ENCODE peak calls at places on chromosomes 1 and 21, in eight cellular contexts. One of them, this sample, is unnamed.

GRCh38 chr21:29928537-29928936 is 11.3 kb downstream of the GRIK1 start:
- DNase-seq in HL-60: no peak
- DNase-seq in DND-41: no peak
- DNase-seq in thoracic aorta: no peak
- DNase-seq in lower leg skin: no peak
- DNase-seq in fibroblast of the aortic adventitia: no peak
- DNase-seq in heart left ventricle: no peak
- DNase-seq in NB4: no peak
- DNase-seq in this sample: no peak

GRCh38 chr1:23167353-23168078 is 1.1 kb downstream of the LUZP1 start:
- DNase-seq in DND-41: peak; percentile 61
- DNase-seq in thoracic aorta: no peak
- DNase-seq in fibroblast of the aortic adventitia: peak; percentile 51
- DNase-seq in lower leg skin: no peak
- DNase-seq in HL-60: peak; percentile 59
- DNase-seq in heart left ventricle: peak; percentile 46
- DNase-seq in NB4: peak; percentile 75
- DNase-seq in this sample: peak; percentile 28

GRCh38 chr1:4973341-4973740 is 318.9 kb downstream of the AJAP1 start:
- DNase-seq in NB4: no peak
- DNase-seq in lower leg skin: peak; percentile 32
- DNase-seq in DND-41: no peak
- DNase-seq in heart left ventricle: no peak
- DNase-seq in fibroblast of the aortic adventitia: no peak
- DNase-seq in HL-60: no peak
- DNase-seq in thoracic aorta: no peak
- DNase-seq in this sample: no peak

GRCh38 chr1:97883823-97884222 is 37.0 kb downstream of the DPYD start:
- DNase-seq in thoracic aorta: no peak
- DNase-seq in fibroblast of the aortic adventitia: no peak
- DNase-seq in NB4: no peak
- DNase-seq in lower leg skin: no peak
- DNase-seq in heart left ventricle: no peak
- DNase-seq in HL-60: no peak
- DNase-seq in DND-41: no peak
- DNase-seq in this sample: no peak

GRCh38 chr1:94757931-94758330 is 62.2 kb upstream of the SLC44A3 start:
- DNase-seq in lower leg skin: no peak
- DNase-seq in heart left ventricle: peak; percentile 68
- DNase-seq in thoracic aorta: no peak
- DNase-seq in NB4: no peak
- DNase-seq in fibroblast of the aortic adventitia: peak; percentile 57
- DNase-seq in DND-41: no peak
- DNase-seq in HL-60: no peak
- DNase-seq in this sample: no peak

GRCh38 chr1:56696663-56697062 is 51.5 kb downstream of the PRKAA2 start:
- DNase-seq in thoracic aorta: no peak
- DNase-seq in lower leg skin: no peak
- DNase-seq in DND-41: no peak
- DNase-seq in NB4: no peak
- DNase-seq in heart left ventricle: no peak
- DNase-seq in fibroblast of the aortic adventitia: no peak
- DNase-seq in HL-60: no peak
- DNase-seq in this sample: no peak

GRCh38 chr1:87028576-87028975 is 114.1 kb downstream of the HS2ST1 start:
- DNase-seq in thoracic aorta: no peak
- DNase-seq in DND-41: no peak
- DNase-seq in HL-60: no peak
- DNase-seq in heart left ventricle: no peak
- DNase-seq in NB4: no peak
- DNase-seq in lower leg skin: no peak
- DNase-seq in fibroblast of the aortic adventitia: no peak
- DNase-seq in this sample: no peak

GRCh38 chr1:1038694-1039093 is 18.8 kb downstream of the AGRN start:
- DNase-seq in fibroblast of the aortic adventitia: no peak
- DNase-seq in DND-41: no peak
- DNase-seq in heart left ventricle: no peak
- DNase-seq in lower leg skin: no peak
- DNase-seq in NB4: peak; percentile 85
- DNase-seq in HL-60: peak; percentile 59
- DNase-seq in thoracic aorta: no peak
- DNase-seq in this sample: no peak

GRCh38 chr1:192660613-192661012 is 24.7 kb downstream of the RGS13 start:
- DNase-seq in NB4: no peak
- DNase-seq in HL-60: no peak
- DNase-seq in DND-41: no peak
- DNase-seq in heart left ventricle: no peak
- DNase-seq in fibroblast of the aortic adventitia: no peak
- DNase-seq in thoracic aorta: no peak
- DNase-seq in lower leg skin: no peak
- DNase-seq in this sample: no peak

GRCh38 chr1:175892686-175893085 is 149.3 kb upstream of the TNR start:
- DNase-seq in fibroblast of the aortic adventitia: no peak
- DNase-seq in lower leg skin: no peak
- DNase-seq in heart left ventricle: no peak
- DNase-seq in thoracic aorta: no peak
- DNase-seq in NB4: no peak
- DNase-seq in DND-41: no peak
- DNase-seq in HL-60: no peak
- DNase-seq in this sample: no peak

GRCh38 chr1:100670083-100670482 is 49.5 kb upstream of the VCAM1 start:
- DNase-seq in thoracic aorta: no peak
- DNase-seq in HL-60: no peak
- DNase-seq in lower leg skin: no peak
- DNase-seq in heart left ventricle: no peak
- DNase-seq in DND-41: no peak
- DNase-seq in NB4: no peak
- DNase-seq in fibroblast of the aortic adventitia: no peak
- DNase-seq in this sample: no peak

GRCh38 chr21:25625036-25625435 is 14.0 kb upstream of the JAM2 start:
- DNase-seq in NB4: no peak
- DNase-seq in thoracic aorta: no peak
- DNase-seq in DND-41: no peak
- DNase-seq in lower leg skin: no peak
- DNase-seq in HL-60: no peak
- DNase-seq in heart left ventricle: no peak
- DNase-seq in fibroblast of the aortic adventitia: no peak
- DNase-seq in this sample: no peak

GRCh38 chr1:147534386-147534785 is 6.9 kb upstream of the BCL9 start:
- DNase-seq in HL-60: no peak
- DNase-seq in thoracic aorta: no peak
- DNase-seq in heart left ventricle: no peak
- DNase-seq in DND-41: no peak
- DNase-seq in lower leg skin: no peak
- DNase-seq in NB4: no peak
- DNase-seq in fibroblast of the aortic adventitia: peak; percentile 14
- DNase-seq in this sample: no peak

GRCh38 chr1:26784023-26784871 is 3.5 kb upstream of the PIGV start:
- DNase-seq in DND-41: no peak
- DNase-seq in lower leg skin: no peak
- DNase-seq in heart left ventricle: peak; percentile 81
- DNase-seq in fibroblast of the aortic adventitia: peak; percentile 85
- DNase-seq in NB4: peak; percentile 67
- DNase-seq in thoracic aorta: no peak
- DNase-seq in HL-60: peak; percentile 40
- DNase-seq in this sample: no peak

GRCh38 chr1:84598846-84599741 is 24.9 kb upstream of the CTBS start:
- DNase-seq in fibroblast of the aortic adventitia: peak; percentile 87
- DNase-seq in NB4: no peak
- DNase-seq in HL-60: no peak
- DNase-seq in thoracic aorta: no peak
- DNase-seq in heart left ventricle: no peak
- DNase-seq in lower leg skin: no peak
- DNase-seq in DND-41: no peak
- DNase-seq in this sample: no peak

GRCh38 chr1:26047278-26047874 is 1.5 kb upstream of the SLC30A2 start:
- DNase-seq in HL-60: no peak
- DNase-seq in thoracic aorta: no peak
- DNase-seq in fibroblast of the aortic adventitia: no peak
- DNase-seq in lower leg skin: no peak
- DNase-seq in heart left ventricle: no peak
- DNase-seq in NB4: no peak
- DNase-seq in DND-41: no peak
- DNase-seq in this sample: no peak

GRCh38 chr1:23578997-23579363 is 19.7 kb upstream of the ID3 start:
- DNase-seq in heart left ventricle: no peak
- DNase-seq in HL-60: no peak
- DNase-seq in lower leg skin: no peak
- DNase-seq in NB4: no peak
- DNase-seq in DND-41: no peak
- DNase-seq in fibroblast of the aortic adventitia: no peak
- DNase-seq in thoracic aorta: no peak
- DNase-seq in this sample: no peak

GRCh38 chr1:6599141-6599975 is 3.3 kb downstream of the KLHL21 start:
- DNase-seq in fibroblast of the aortic adventitia: no peak
- DNase-seq in NB4: peak; percentile 87
- DNase-seq in HL-60: peak; percentile 92
- DNase-seq in lower leg skin: peak; percentile 87
- DNase-seq in DND-41: peak; percentile 78
- DNase-seq in heart left ventricle: no peak
- DNase-seq in thoracic aorta: no peak
- DNase-seq in this sample: peak; percentile 88

GRCh38 chr1:13710097-13710496 is 10.1 kb downstream of the PRDM2 start:
- DNase-seq in DND-41: no peak
- DNase-seq in lower leg skin: no peak
- DNase-seq in HL-60: no peak
- DNase-seq in thoracic aorta: no peak
- DNase-seq in NB4: no peak
- DNase-seq in fibroblast of the aortic adventitia: no peak
- DNase-seq in heart left ventricle: no peak
- DNase-seq in this sample: no peak

GRCh38 chr1:101995984-101996731 is 568 bp downstream of the OLFM3 start:
- DNase-seq in heart left ventricle: no peak
- DNase-seq in DND-41: no peak
- DNase-seq in HL-60: no peak
- DNase-seq in lower leg skin: no peak
- DNase-seq in fibroblast of the aortic adventitia: no peak
- DNase-seq in NB4: no peak
- DNase-seq in thoracic aorta: no peak
- DNase-seq in this sample: no peak

GRCh38 chr1:23370270-23370743 is 671 bp upstream of the ZNF436 start:
- DNase-seq in fibroblast of the aortic adventitia: peak; percentile 24
- DNase-seq in lower leg skin: no peak
- DNase-seq in NB4: no peak
- DNase-seq in thoracic aorta: no peak
- DNase-seq in HL-60: no peak
- DNase-seq in DND-41: no peak
- DNase-seq in heart left ventricle: no peak
- DNase-seq in this sample: no peak

GRCh38 chr1:43565600-43566360 is 35.1 kb downstream of the PTPRF start:
- DNase-seq in NB4: peak; percentile 45
- DNase-seq in DND-41: no peak
- DNase-seq in lower leg skin: no peak
- DNase-seq in heart left ventricle: peak; percentile 73
- DNase-seq in fibroblast of the aortic adventitia: peak; percentile 33
- DNase-seq in HL-60: peak; percentile 9
- DNase-seq in thoracic aorta: no peak
- DNase-seq in this sample: no peak

GRCh38 chr1:82388679-82389078 is 587.9 kb downstream of the ADGRL2 start:
- DNase-seq in heart left ventricle: no peak
- DNase-seq in DND-41: no peak
- DNase-seq in fibroblast of the aortic adventitia: peak; percentile 11
- DNase-seq in lower leg skin: no peak
- DNase-seq in NB4: no peak
- DNase-seq in HL-60: no peak
- DNase-seq in thoracic aorta: no peak
- DNase-seq in this sample: no peak

GRCh38 chr1:20494609-20495311 is 8.8 kb upstream of the CAMK2N1 start:
- DNase-seq in fibroblast of the aortic adventitia: peak; percentile 94
- DNase-seq in thoracic aorta: no peak
- DNase-seq in heart left ventricle: no peak
- DNase-seq in DND-41: no peak
- DNase-seq in NB4: no peak
- DNase-seq in HL-60: no peak
- DNase-seq in lower leg skin: no peak
- DNase-seq in this sample: no peak

GRCh38 chr1:240199758-240200655 is 108.3 kb downstream of the FMN2 start:
- DNase-seq in DND-41: no peak
- DNase-seq in heart left ventricle: no peak
- DNase-seq in lower leg skin: no peak
- DNase-seq in HL-60: no peak
- DNase-seq in thoracic aorta: no peak
- DNase-seq in fibroblast of the aortic adventitia: peak; percentile 23
- DNase-seq in NB4: no peak
- DNase-seq in this sample: no peak

GRCh38 chr1:215143497-215143896 is 61.0 kb downstream of the KCNK2 start:
- DNase-seq in fibroblast of the aortic adventitia: no peak
- DNase-seq in DND-41: no peak
- DNase-seq in NB4: no peak
- DNase-seq in thoracic aorta: no peak
- DNase-seq in HL-60: no peak
- DNase-seq in heart left ventricle: no peak
- DNase-seq in lower leg skin: no peak
- DNase-seq in this sample: no peak
- H3K4me3 ChIP-seq in fibroblast of the aortic adventitia: no peak overlapping the region
- H3K4me3 ChIP-seq in DND-41: no peak overlapping the region
- H3K4me3 ChIP-seq in NB4: no peak overlapping the region
- H3K4me3 ChIP-seq in thoracic aorta: no peak overlapping the region
- H3K4me3 ChIP-seq in HL-60: no peak overlapping the region
- H3K4me3 ChIP-seq in heart left ventricle: no peak overlapping the region
- H3K4me3 ChIP-seq in lower leg skin: no peak overlapping the region
- H3K4me3 ChIP-seq in this sample: no peak overlapping the region

GRCh38 chr1:211591980-211592493 is 13.1 kb upstream of the SLC30A1 start:
- DNase-seq in thoracic aorta: no peak
- DNase-seq in lower leg skin: no peak
- DNase-seq in NB4: no peak
- DNase-seq in HL-60: no peak
- DNase-seq in fibroblast of the aortic adventitia: peak; percentile 85
- DNase-seq in heart left ventricle: no peak
- DNase-seq in DND-41: no peak
- DNase-seq in this sample: no peak
- H3K4me3 ChIP-seq in thoracic aorta: no peak overlapping the region
- H3K4me3 ChIP-seq in lower leg skin: no peak overlapping the region
- H3K4me3 ChIP-seq in NB4: no peak overlapping the region
- H3K4me3 ChIP-seq in HL-60: no peak overlapping the region
- H3K4me3 ChIP-seq in fibroblast of the aortic adventitia: peak overlapping the region; percentile 31
- H3K4me3 ChIP-seq in heart left ventricle: no peak overlapping the region
- H3K4me3 ChIP-seq in DND-41: no peak overlapping the region
- H3K4me3 ChIP-seq in this sample: no peak overlapping the region

GRCh38 chr1:155932487-155932886 is 1.7 kb downstream of the KHDC4 start:
- DNase-seq in HL-60: no peak
- DNase-seq in fibroblast of the aortic adventitia: peak; percentile 35
- DNase-seq in NB4: no peak
- DNase-seq in lower leg skin: peak; percentile 25
- DNase-seq in thoracic aorta: no peak
- DNase-seq in heart left ventricle: no peak
- DNase-seq in DND-41: no peak
- DNase-seq in this sample: no peak
- H3K4me3 ChIP-seq in HL-60: peak overlapping the region; percentile 88
- H3K4me3 ChIP-seq in fibroblast of the aortic adventitia: no peak overlapping the region
- H3K4me3 ChIP-seq in NB4: peak overlapping the region; percentile 99
- H3K4me3 ChIP-seq in lower leg skin: no peak overlapping the region
- H3K4me3 ChIP-seq in thoracic aorta: peak overlapping the region; percentile 2
- H3K4me3 ChIP-seq in heart left ventricle: no peak overlapping the region
- H3K4me3 ChIP-seq in DND-41: peak overlapping the region; percentile 78
- H3K4me3 ChIP-seq in this sample: no peak overlapping the region

DNA sequence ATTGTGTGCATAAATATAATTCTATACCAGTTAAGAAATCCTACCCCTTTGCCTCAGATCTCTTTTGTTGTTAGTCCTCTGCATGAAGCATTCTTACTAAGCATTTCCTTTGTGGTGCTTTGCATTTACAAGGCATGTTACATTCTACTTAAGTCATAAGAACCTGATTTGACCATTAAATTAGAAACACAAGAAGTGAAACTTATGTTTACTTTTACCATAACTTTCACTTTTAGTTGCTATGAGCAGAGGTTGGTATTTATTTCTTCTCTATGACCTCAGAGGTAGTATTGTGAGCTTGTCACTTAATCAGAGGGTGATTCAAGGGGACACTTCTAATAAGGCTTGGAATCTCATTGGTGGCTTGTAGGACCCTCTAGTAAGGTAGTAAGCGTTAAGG is 9.0 kb downstream of the FAM20B start:
- DNase-seq in heart left ventricle: no peak
- DNase-seq in thoracic aorta: no peak
- DNase-seq in fibroblast of the aortic adventitia: peak; percentile 68
- DNase-seq in NB4: no peak
- DNase-seq in DND-41: no peak
- DNase-seq in lower leg skin: no peak
- DNase-seq in HL-60: no peak
- DNase-seq in this sample: no peak
- H3K4me3 ChIP-seq in heart left ventricle: no peak overlapping the region
- H3K4me3 ChIP-seq in thoracic aorta: no peak overlapping the region
- H3K4me3 ChIP-seq in fibroblast of the aortic adventitia: no peak overlapping the region
- H3K4me3 ChIP-seq in NB4: no peak overlapping the region
- H3K4me3 ChIP-seq in DND-41: no peak overlapping the region
- H3K4me3 ChIP-seq in lower leg skin: no peak overlapping the region
- H3K4me3 ChIP-seq in HL-60: no peak overlapping the region
- H3K4me3 ChIP-seq in this sample: no peak overlapping the region

This sample was measured in Jurkat, Clone E6-1.